ENCODE peak calls at places on chromosome 1, in six cellular contexts. W is CD4-positive, alpha-beta memory T cell; A is IMR-90; Y is tibial nerve; T is cardiac muscle cell; C is BE2C. Q is an unnamed sample.

GRCh38 chr1:111565079-111565478 is 54.5 kb upstream of the RAP1A start:
- DNase-seq in W (no peak), T (peak; percentile 93), Y (no peak), A (peak; percentile 97), C (no peak), Q (no peak)

GRCh38 chr1:35567947-35568558 is 5.1 kb upstream of the TFAP2E start:
- DNase-seq in W (no peak), A (no peak), T (no peak), C (no peak), Y (no peak), Q (no peak)

GRCh38 chr1:212608956-212609700 is 567 bp downstream of the ATF3 start:
- DNase-seq in T (peak; percentile 55), Y (peak; percentile 20), A (no peak), C (peak; percentile 81), W (peak; percentile 60), Q (peak; percentile 27)

GRCh38 chr1:2466834-2467554 is 9.1 kb upstream of the PLCH2 start:
- DNase-seq in Y (no peak), W (no peak), C (peak; percentile 52), T (no peak), A (no peak), Q (peak; percentile 20)

GRCh38 chr1:91404151-91405012 is at the start of gene HFM1:
- DNase-seq in C (peak; percentile 88), Y (peak; percentile 28), W (peak; percentile 15), T (peak; percentile 85), A (peak; percentile 69), Q (no peak)

GRCh38 chr1:58975888-58976287 is 192.0 kb upstream of the JUN start:
- DNase-seq in T (peak; percentile 61), A (peak; percentile 8), W (no peak), Y (no peak), C (no peak), Q (no peak)

GRCh38 chr1:193700710-193701355 is 514.4 kb upstream of the B3GALT2 start:
- DNase-seq in T (peak; percentile 45), W (no peak), C (no peak), Y (no peak), A (peak; percentile 79), Q (no peak)

GRCh38 chr1:231420299-231420958 is 1.7 kb downstream of the EGLN1 start:
- DNase-seq in A (peak; percentile 32), C (no peak), W (no peak), Y (no peak), T (peak; percentile 42), Q (no peak)

GRCh38 chr1:49424782-49425181 is 599.0 kb downstream of the AGBL4 start:
- DNase-seq in Y (no peak), T (no peak), W (no peak), A (no peak), C (no peak), Q (no peak)
- H3K9me3 ChIP-seq in Y (no peaks in the 10 kb centered on the region), T (peaks cover 2% of the 10 kb centered on the region), W (no peaks in the 10 kb centered on the region), A (peaks cover 3% of the 10 kb centered on the region), C (no peaks in the 10 kb centered on the region), Q (no peaks in the 10 kb centered on the region)

DNA sequence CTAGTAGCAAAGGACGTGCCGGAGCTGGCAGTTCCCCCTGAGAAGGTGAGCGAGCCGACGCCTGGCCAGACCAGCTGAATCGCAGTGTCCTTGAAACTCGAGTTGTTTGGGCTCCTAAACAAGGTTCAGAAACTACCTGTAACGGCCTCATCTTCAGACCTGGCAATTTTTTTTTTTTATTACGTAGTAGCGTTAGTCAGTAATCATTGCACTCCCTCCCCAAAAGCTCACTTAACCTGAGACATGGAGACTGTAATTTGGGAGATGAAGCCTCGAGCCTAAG is 409 bp downstream of the LHX8 start:
- DNase-seq in A (no peak), W (no peak), C (no peak), Y (no peak), T (no peak), Q (no peak)
- H3K9me3 ChIP-seq in A (peaks cover 4% of the 10 kb centered on the region), W (no peaks in the 10 kb centered on the region), C (no peaks in the 10 kb centered on the region), Y (no peaks in the 10 kb centered on the region), T (no peaks in the 10 kb centered on the region), Q (no peaks in the 10 kb centered on the region)

GRCh38 chr1:152473887-152474537 is 36.6 kb upstream of the LCE5A start:
- DNase-seq in Y (no peak), A (no peak), C (no peak), W (no peak), T (no peak), Q (no peak)
- H3K9me3 ChIP-seq in Y (no peaks in the 10 kb centered on the region), A (peaks cover 6% of the 10 kb centered on the region), C (no peaks in the 10 kb centered on the region), W (peaks cover 10% of the 10 kb centered on the region), T (no peaks in the 10 kb centered on the region), Q (no peaks in the 10 kb centered on the region)

DNA sequence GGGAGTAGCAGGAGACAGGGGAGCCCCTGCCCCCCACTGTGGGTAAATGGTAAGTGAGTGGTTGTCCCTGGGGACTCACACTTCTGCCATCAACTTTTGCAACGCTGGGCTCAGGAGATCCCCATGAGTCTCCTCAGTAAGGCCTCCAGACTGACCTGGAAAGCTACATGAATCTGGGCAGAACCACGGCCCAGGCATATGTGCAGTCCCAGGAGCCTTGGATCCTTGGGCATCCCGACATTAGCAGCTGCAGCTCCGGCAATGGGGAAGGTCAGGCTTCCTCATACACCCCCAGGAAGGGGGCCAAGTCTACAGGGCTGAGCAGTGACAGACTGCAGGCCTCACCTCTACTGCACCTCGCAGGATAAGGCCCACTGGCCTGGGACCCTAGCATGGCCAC is 868.7 kb upstream of the ADGRL4 start:
- DNase-seq in T (no peak), C (no peak), W (no peak), Y (no peak), A (no peak), Q (no peak)
- H3K9me3 ChIP-seq in T (no peaks in the 10 kb centered on the region), C (no peaks in the 10 kb centered on the region), W (no peaks in the 10 kb centered on the region), Y (no peaks in the 10 kb centered on the region), A (peaks cover 2% of the 10 kb centered on the region), Q (no peaks in the 10 kb centered on the region)

GRCh38 chr1:93056214-93056613 is 22.9 kb upstream of the MTF2 start:
- DNase-seq in C (no peak), W (no peak), T (peak; percentile 53), A (peak; percentile 55), Y (no peak), Q (no peak)

GRCh38 chr1:93056649-93057048 is 22.4 kb upstream of the MTF2 start:
- DNase-seq in W (no peak), C (no peak), T (no peak), Y (no peak), A (no peak), Q (no peak)

GRCh38 chr1:93047585-93047984 is 31.5 kb upstream of the MTF2 start:
- DNase-seq in Y (no peak), A (no peak), W (no peak), C (no peak), T (no peak), Q (no peak)

GRCh38 chr1:93051961-93052360 is 27.1 kb upstream of the MTF2 start:
- DNase-seq in C (no peak), T (no peak), W (no peak), Y (no peak), A (no peak), Q (no peak)
- H3K9me3 ChIP-seq in C (no peaks in the 10 kb centered on the region), T (no peaks in the 10 kb centered on the region), W (no peaks in the 10 kb centered on the region), Y (no peaks in the 10 kb centered on the region), A (no peaks in the 10 kb centered on the region), Q (no peaks in the 10 kb centered on the region)

DNA sequence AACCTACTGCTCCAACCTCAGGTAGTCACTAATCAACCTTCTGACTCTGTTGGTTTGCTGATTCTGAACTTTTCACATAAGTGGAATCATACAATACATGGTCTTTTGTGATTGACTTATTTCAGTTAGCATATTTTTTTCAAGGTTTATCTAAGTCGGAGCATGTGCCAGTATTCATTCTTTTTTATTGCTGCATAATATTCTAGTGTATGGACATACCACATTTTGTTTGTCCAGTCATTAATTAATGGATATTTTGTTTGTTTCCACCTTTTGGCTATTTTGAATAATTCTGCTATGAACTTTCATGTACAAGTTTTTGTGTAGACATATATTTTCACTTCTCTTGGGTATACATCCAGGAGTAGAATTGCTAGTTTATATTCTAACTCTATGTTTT is 53.0 kb upstream of the LRRN2 start:
- DNase-seq in A (no peak), T (no peak), W (no peak), Y (no peak), C (no peak), Q (no peak)
- H3K9me3 ChIP-seq in A (peaks cover 2% of the 10 kb centered on the region), T (no peaks in the 10 kb centered on the region), W (no peaks in the 10 kb centered on the region), Y (no peaks in the 10 kb centered on the region), C (no peaks in the 10 kb centered on the region), Q (peaks cover 6% of the 10 kb centered on the region)

GRCh38 chr1:13224480-13225060 is 1.4 kb downstream of the PRAMEF18 start:
- DNase-seq in T (no peak), A (no peak), C (no peak), W (no peak), Y (no peak), Q (no peak)

GRCh38 chr1:13228343-13228781 is 2.4 kb upstream of the PRAMEF18 start:
- DNase-seq in Y (no peak), C (peak; percentile 37), T (no peak), A (no peak), W (no peak), Q (no peak)
- H3K9me3 ChIP-seq in Y (no peaks in the 10 kb centered on the region), C (no peaks in the 10 kb centered on the region), T (no peaks in the 10 kb centered on the region), A (peaks cover 14% of the 10 kb centered on the region), W (no peaks in the 10 kb centered on the region), Q (no peaks in the 10 kb centered on the region)

GRCh38 chr1:241775021-241775420 is 73.0 kb upstream of the EXO1 start:
- DNase-seq in W (no peak), Y (no peak), A (no peak), T (no peak), C (no peak), Q (no peak)

GRCh38 chr1:241782396-241782795 is 65.6 kb upstream of the EXO1 start:
- DNase-seq in T (no peak), W (no peak), A (no peak), C (no peak), Y (no peak), Q (no peak)

GRCh38 chr1:241776911-241777310 is 71.1 kb upstream of the EXO1 start:
- DNase-seq in Y (no peak), C (no peak), W (no peak), A (no peak), T (no peak), Q (no peak)

GRCh38 chr1:241778117-241778516 is 69.9 kb upstream of the EXO1 start:
- DNase-seq in C (no peak), A (no peak), T (no peak), W (no peak), Y (no peak), Q (no peak)

DNA sequence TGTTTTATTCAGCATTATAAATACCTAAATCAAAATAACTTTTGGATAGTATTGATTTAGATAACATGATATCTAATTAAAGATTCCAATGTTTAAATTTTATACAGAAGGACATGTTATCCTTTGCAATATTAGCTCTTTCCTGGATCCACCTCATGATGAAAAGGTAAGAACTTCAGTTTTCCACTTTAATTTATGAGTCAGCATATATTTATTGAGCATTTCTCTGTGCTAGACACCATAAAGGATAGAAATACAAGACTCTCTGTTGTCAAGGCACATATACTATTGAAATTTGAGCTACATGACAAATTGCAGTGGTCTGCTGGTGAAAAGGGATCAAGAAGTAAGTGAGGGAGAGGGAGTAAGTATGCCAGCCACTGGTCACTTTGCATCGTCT is 68.1 kb upstream of the EXO1 start:
- DNase-seq in C (no peak), W (no peak), T (no peak), A (no peak), Y (no peak), Q (no peak)
- H3K9me3 ChIP-seq in C (no peaks in the 10 kb centered on the region), W (no peaks in the 10 kb centered on the region), T (no peaks in the 10 kb centered on the region), A (no peaks in the 10 kb centered on the region), Y (no peaks in the 10 kb centered on the region), Q (no peaks in the 10 kb centered on the region)